ENCODE peak calls at places on chromosomes 11 and 22, in six cellular contexts. A is GM12891, Y is GM12878, W is HepG2, F is H1, V is K562. C is an unnamed sample.
A peak's percentile ranks its signal among the peaks of the same experiment; 100 is the strongest.

GRCh38 chr11:88171982-88172381 is 3.3 kb downstream of the RAB38 start:
- DNase-seq in A (no peak), Y (no peak), W (no peak), F (no peak), V (no peak), C (no peak)

GRCh38 chr11:123429851-123430735 is at the start of gene GRAMD1B:
- DNase-seq in A (peak; percentile 82), Y (no peak), W (no peak), F (peak; percentile 87), V (no peak), C (peak; percentile 74)

GRCh38 chr22:44594951-44595350 is 96.9 kb upstream of the RTL6 start:
- DNase-seq in A (no peak), Y (no peak), W (no peak), F (no peak), V (no peak), C (no peak)

GRCh38 chr11:130523609-130524008 is 75.2 kb downstream of the ADAMTS15 start:
- DNase-seq in A (no peak), Y (no peak), W (no peak), F (no peak), V (no peak), C (no peak)

GRCh38 chr11:17498058-17498457 is 21.4 kb upstream of the ABCC8 start:
- DNase-seq in A (no peak), Y (no peak), W (no peak), F (peak; percentile 50), V (no peak), C (no peak)

GRCh38 chr11:96524475-96524874 is 134.7 kb downstream of the JRKL start:
- DNase-seq in A (no peak), Y (no peak), W (no peak), F (no peak), V (no peak), C (no peak)

GRCh38 chr11:125372911-125373310 is 123.2 kb downstream of the FEZ1 start:
- DNase-seq in A (no peak), Y (no peak), W (no peak), F (no peak), V (no peak), C (no peak)

GRCh38 chr11:20355221-20356219 is 8.0 kb upstream of the HTATIP2 start:
- DNase-seq in A (no peak), Y (no peak), W (peak; percentile 78), F (no peak), V (peak; percentile 59), C (no peak)

GRCh38 chr22:36486619-36487384 is 5.4 kb upstream of the TXN2 start:
- DNase-seq in A (no peak), Y (no peak), W (peak; percentile 53), F (peak; percentile 85), V (peak; percentile 22), C (no peak)

GRCh38 chr11:10072841-10073240 is 221.2 kb downstream of the SBF2 start:
- DNase-seq in A (no peak), Y (no peak), W (no peak), F (no peak), V (no peak), C (no peak)

GRCh38 chr11:75174781-75175370 is 24.0 kb downstream of the SLCO2B1 start:
- DNase-seq in A (no peak), Y (no peak), W (no peak), F (no peak), V (no peak), C (no peak)

GRCh38 chr22:43090130-43090789 is 1.1 kb upstream of the TTLL1 start:
- DNase-seq in A (peak; percentile 61), Y (peak; percentile 46), W (peak; percentile 88), F (no peak), V (peak; percentile 64), C (peak; percentile 51)

GRCh38 chr11:8501838-8502237 is 92.2 kb downstream of the STK33 start:
- DNase-seq in A (no peak), Y (no peak), W (no peak), F (no peak), V (no peak), C (no peak)

GRCh38 chr11:79768343-79768742 is 327.5 kb upstream of the TENM4 start:
- DNase-seq in A (no peak), Y (no peak), W (no peak), F (no peak), V (no peak), C (no peak)

GRCh38 chr11:134576286-134576685 is 164.2 kb upstream of the B3GAT1 start:
- DNase-seq in A (no peak), Y (no peak), W (no peak), F (peak; percentile 29), V (no peak), C (no peak)

GRCh38 chr22:46450931-46451660 is 86.3 kb downstream of the CELSR1 start:
- DNase-seq in A (no peak), Y (no peak), W (no peak), F (no peak), V (no peak), C (no peak)

GRCh38 chr11:121761171-121761570 is 308.4 kb upstream of the SORL1-AS1 start:
- DNase-seq in A (no peak), Y (no peak), W (no peak), F (no peak), V (no peak), C (no peak)

GRCh38 chr22:43426816-43427215 is 15.0 kb downstream of the MPPED1 start:
- DNase-seq in A (no peak), Y (no peak), W (no peak), F (no peak), V (no peak), C (no peak)

GRCh38 chr11:72814831-72815618 is 814 bp downstream of the ATG16L2 start:
- DNase-seq in A (no peak), Y (no peak), W (peak; percentile 54), F (no peak), V (peak; percentile 71), C (no peak)

GRCh38 chr11:2581151-2581930 is 118.5 kb downstream of the KCNQ1OT1 start:
- DNase-seq in A (no peak), Y (no peak), W (no peak), F (no peak), V (no peak), C (peak; percentile 2)

GRCh38 chr11:92512204-92512569 is 287.6 kb downstream of the FAT3 start:
- DNase-seq in A (no peak), Y (no peak), W (no peak), F (no peak), V (no peak), C (no peak)

GRCh38 chr11:69102732-69103615 is 52.8 kb upstream of the SMIM38 start:
- DNase-seq in A (no peak), Y (no peak), W (no peak), F (no peak), V (no peak), C (no peak)

GRCh38 chr11:123570939-123571590 is 83.4 kb downstream of the SCN3B start:
- DNase-seq in A (no peak), Y (no peak), W (no peak), F (no peak), V (no peak), C (no peak)

GRCh38 chr11:14320020-14320419 is 39.0 kb downstream of the RRAS2 start:
- DNase-seq in A (no peak), Y (peak; percentile 90), W (no peak), F (no peak), V (no peak), C (no peak)

GRCh38 chr11:31487848-31488247 is 21.6 kb downstream of the IMMP1L start:
- DNase-seq in A (no peak), Y (no peak), W (peak; percentile 53), F (no peak), V (peak; percentile 12), C (no peak)

GRCh38 chr11:80937831-80938230 is 1497.0 kb upstream of the TENM4 start:
- DNase-seq in A (no peak), Y (no peak), W (no peak), F (no peak), V (no peak), C (no peak)

GRCh38 chr11:44268807-44269080 is 41.2 kb downstream of the ALX4 start:
- DNase-seq in A (no peak), Y (no peak), W (no peak), F (no peak), V (no peak), C (no peak)

GRCh38 chr11:65868076-65868667 is 4.4 kb downstream of the EFEMP2 start:
- DNase-seq in A (no peak), Y (no peak), W (no peak), F (no peak), V (no peak), C (no peak)
- TF ChIP-seq POLR2A in A (no peak), Y (peak; percentile 82), W (no peak), F (no peak), V (peak; percentile 58), C (peak; percentile 40)

DNA sequence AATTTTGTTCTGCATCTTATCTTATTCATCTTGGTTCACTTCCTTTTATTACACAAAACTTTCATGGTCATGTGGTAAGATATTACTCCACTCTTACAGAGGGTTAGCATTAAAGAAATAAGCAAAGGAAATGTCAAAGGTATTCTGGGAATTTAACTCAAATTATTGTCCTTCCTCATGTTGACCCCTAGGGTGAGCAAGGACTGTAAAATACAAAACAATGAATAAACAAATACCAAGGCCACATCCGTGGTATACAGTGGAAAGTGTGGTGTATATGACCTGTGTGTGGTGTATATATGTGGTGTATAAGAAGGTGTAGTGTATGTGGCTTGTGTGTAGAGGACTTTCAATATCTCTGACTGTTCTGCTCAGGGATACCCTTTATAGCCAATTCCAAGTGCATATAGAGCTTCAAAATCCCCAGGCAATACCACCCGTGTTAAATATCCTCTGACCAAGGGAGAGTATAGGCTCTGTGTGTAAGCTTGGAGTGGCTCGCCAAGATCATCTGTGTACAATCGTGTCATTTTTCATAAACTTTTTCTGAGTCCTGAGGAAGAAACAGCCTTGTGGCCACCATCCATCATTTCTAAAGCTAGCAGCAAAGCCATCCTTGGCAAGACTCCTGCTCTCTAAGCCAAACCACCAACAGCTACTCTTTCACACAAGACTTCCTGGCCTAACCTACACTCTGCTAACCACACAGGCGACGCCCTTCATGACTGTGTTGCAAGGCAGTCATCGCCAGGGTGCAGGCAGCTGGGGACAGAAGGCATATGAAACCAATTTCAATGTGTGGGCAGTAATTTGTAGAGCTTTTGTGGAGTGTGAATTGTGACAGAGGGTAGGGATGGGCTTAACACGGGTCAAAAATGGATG is 548.0 kb downstream of the ETS1 start:
- DNase-seq in A (no peak), Y (no peak), W (no peak), F (no peak), V (no peak), C (no peak)
- TF ChIP-seq TAF1 in A (no peak), Y (no peak), W (no peak), F (no peak), V (no peak), C (no peak)

GRCh38 chr11:18749681-18750319 is 23.8 kb upstream of the IGSF22 start:
- DNase-seq in A (no peak), Y (no peak), W (peak; percentile 25), F (no peak), V (no peak), C (no peak)
- TF ChIP-seq POLR2A in A (no peak), Y (no peak), W (no peak), F (no peak), V (no peak), C (no peak)

GRCh38 chr11:102291831-102292230 is 25.5 kb upstream of the BIRC3 start:
- DNase-seq in A (no peak), Y (no peak), W (no peak), F (no peak), V (no peak), C (no peak)

GRCh38 chr11:102288745-102289083 is 28.6 kb upstream of the BIRC3 start:
- DNase-seq in A (no peak), Y (no peak), W (no peak), F (no peak), V (no peak), C (no peak)

GRCh38 chr11:102289510-102290078 is 27.7 kb upstream of the BIRC3 start:
- DNase-seq in A (no peak), Y (no peak), W (no peak), F (no peak), V (no peak), C (no peak)

GRCh38 chr11:102286292-102286691 is 31.0 kb upstream of the BIRC3 start:
- DNase-seq in A (no peak), Y (no peak), W (no peak), F (no peak), V (no peak), C (no peak)

GRCh38 chr11:102287963-102288744 is 29.1 kb upstream of the BIRC3 start:
- DNase-seq in A (peak; percentile 49), Y (peak; percentile 78), W (peak; percentile 68), F (no peak), V (peak; percentile 56), C (peak; percentile 50)
- TF ChIP-seq TAF1 in A (no peak), Y (no peak), W (no peak), F (no peak), V (no peak), C (no peak)

C was measured in GM12892.